ENCODE peak calls at places on chromosomes 6 and 20, in nine cellular contexts. One of them, this sample, is unnamed.

GRCh38 chr6:145051661-145052060 is 683.7 kb downstream of the EPM2A start:
- DNase-seq in RWPE1: no peak
- DNase-seq in AG04450: no peak
- DNase-seq in psoas muscle: no peak
- DNase-seq in chondrocyte: no peak
- DNase-seq in bronchial epithelial cell: no peak
- DNase-seq in foreskin fibroblast: peak
- DNase-seq in AG09319: no peak
- DNase-seq in NB4: peak
- DNase-seq in this sample: no peak

GRCh38 chr6:148770408-148771211 is 23.8 kb downstream of the UST start:
- DNase-seq in RWPE1: no peak
- DNase-seq in AG04450: no peak
- DNase-seq in psoas muscle: no peak
- DNase-seq in chondrocyte: no peak
- DNase-seq in bronchial epithelial cell: no peak
- DNase-seq in foreskin fibroblast: no peak
- DNase-seq in AG09319: no peak
- DNase-seq in NB4: peak
- DNase-seq in this sample: no peak

GRCh38 chr6:16320533-16321340 is 82.3 kb downstream of the GMPR start:
- DNase-seq in RWPE1: no peak
- DNase-seq in AG04450: peak
- DNase-seq in psoas muscle: peak
- DNase-seq in chondrocyte: no peak
- DNase-seq in bronchial epithelial cell: no peak
- DNase-seq in foreskin fibroblast: peak
- DNase-seq in AG09319: no peak
- DNase-seq in NB4: no peak
- DNase-seq in this sample: no peak

GRCh38 chr6:108009894-108010293 is 51.9 kb upstream of the SEC63 start:
- DNase-seq in RWPE1: peak
- DNase-seq in AG04450: no peak
- DNase-seq in psoas muscle: no peak
- DNase-seq in chondrocyte: no peak
- DNase-seq in bronchial epithelial cell: peak
- DNase-seq in foreskin fibroblast: peak
- DNase-seq in AG09319: no peak
- DNase-seq in NB4: no peak
- DNase-seq in this sample: no peak

GRCh38 chr20:5191829-5192569 is 65.2 kb downstream of the CDS2 start:
- DNase-seq in RWPE1: peak
- DNase-seq in AG04450: peak
- DNase-seq in psoas muscle: no peak
- DNase-seq in chondrocyte: no peak
- DNase-seq in bronchial epithelial cell: peak
- DNase-seq in foreskin fibroblast: peak
- DNase-seq in AG09319: peak
- DNase-seq in NB4: peak
- DNase-seq in this sample: peak

GRCh38 chr6:137659871-137660270 is 165.7 kb upstream of the OLIG3 start:
- DNase-seq in RWPE1: no peak
- DNase-seq in AG04450: no peak
- DNase-seq in psoas muscle: no peak
- DNase-seq in chondrocyte: no peak
- DNase-seq in bronchial epithelial cell: no peak
- DNase-seq in foreskin fibroblast: no peak
- DNase-seq in AG09319: no peak
- DNase-seq in NB4: no peak
- DNase-seq in this sample: no peak

GRCh38 chr20:62818592-62819493 is 2.0 kb downstream of the COL9A3 start:
- DNase-seq in RWPE1: peak
- DNase-seq in AG04450: no peak
- DNase-seq in psoas muscle: peak
- DNase-seq in chondrocyte: no peak
- DNase-seq in bronchial epithelial cell: peak
- DNase-seq in foreskin fibroblast: peak
- DNase-seq in AG09319: no peak
- DNase-seq in NB4: no peak
- DNase-seq in this sample: no peak

GRCh38 chr6:15264902-15265761 is 19.3 kb downstream of the JARID2 start:
- DNase-seq in RWPE1: no peak
- DNase-seq in AG04450: peak
- DNase-seq in psoas muscle: peak
- DNase-seq in chondrocyte: no peak
- DNase-seq in bronchial epithelial cell: no peak
- DNase-seq in foreskin fibroblast: peak
- DNase-seq in AG09319: no peak
- DNase-seq in NB4: no peak
- DNase-seq in this sample: no peak

DNA sequence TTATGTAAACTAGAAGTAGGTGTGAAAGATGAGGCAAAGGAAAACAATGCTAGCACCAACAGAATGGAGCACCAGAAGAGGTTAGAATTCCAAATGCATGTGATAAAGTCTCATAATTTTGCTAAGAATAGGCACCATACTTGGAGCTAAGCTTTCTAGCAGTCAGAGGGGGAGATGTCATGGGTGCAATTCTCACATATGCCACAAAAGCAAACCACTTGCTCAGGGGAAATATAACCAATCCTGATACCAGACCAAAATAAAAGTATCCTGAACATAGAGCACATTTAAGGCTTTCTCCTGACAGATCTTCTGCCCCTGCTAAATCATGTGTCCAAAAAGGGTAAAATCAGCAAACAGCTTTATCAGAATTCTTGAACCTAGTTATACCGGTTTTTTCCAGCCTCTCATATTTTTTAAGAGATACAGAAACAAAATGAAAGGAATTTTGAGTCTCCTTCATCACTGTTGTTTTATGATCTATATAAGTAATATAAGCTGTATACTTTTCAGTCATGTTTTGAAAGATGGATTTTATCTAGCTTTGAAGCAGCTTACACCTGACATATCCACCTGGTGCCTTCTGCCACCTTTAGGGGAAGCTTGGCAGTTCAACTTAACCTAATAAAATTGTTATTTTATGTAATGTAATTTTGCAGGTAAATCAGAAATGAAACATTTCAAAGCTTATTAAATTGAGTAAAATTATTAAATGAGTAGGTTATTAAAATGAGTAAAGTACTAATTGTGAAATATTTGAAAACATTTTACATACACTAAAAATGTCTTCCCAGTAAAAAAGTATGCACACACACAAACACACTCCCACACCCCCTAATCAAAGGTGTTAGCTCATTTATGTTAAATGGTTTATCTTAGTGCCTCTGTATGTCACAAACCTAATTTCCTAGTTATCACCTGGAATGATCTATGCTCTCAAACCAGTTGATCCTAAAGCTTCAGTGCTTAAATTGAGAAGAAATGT is 2.8 kb downstream of the SPO11 start:
- DNase-seq in RWPE1: peak
- DNase-seq in AG04450: no peak
- DNase-seq in psoas muscle: no peak
- DNase-seq in chondrocyte: no peak
- DNase-seq in bronchial epithelial cell: peak
- DNase-seq in foreskin fibroblast: no peak
- DNase-seq in AG09319: no peak
- DNase-seq in NB4: no peak
- DNase-seq in this sample: no peak
- TF ChIP-seq CTCF in RWPE1: peak
- TF ChIP-seq CTCF in AG04450: no peak
- TF ChIP-seq CTCF in psoas muscle: no peak
- TF ChIP-seq CTCF in chondrocyte: peak
- TF ChIP-seq CTCF in bronchial epithelial cell: peak
- TF ChIP-seq CTCF in foreskin fibroblast: no peak
- TF ChIP-seq CTCF in AG09319: no peak
- TF ChIP-seq CTCF in NB4: no peak
- TF ChIP-seq CTCF in this sample: no peak

GRCh38 chr6:135535989-135536414 is 38.5 kb upstream of the AHI1 start:
- DNase-seq in RWPE1: peak
- DNase-seq in AG04450: peak
- DNase-seq in psoas muscle: no peak
- DNase-seq in chondrocyte: no peak
- DNase-seq in bronchial epithelial cell: peak
- DNase-seq in foreskin fibroblast: peak
- DNase-seq in AG09319: peak
- DNase-seq in NB4: peak
- DNase-seq in this sample: peak

GRCh38 chr6:135537782-135538301 is 40.3 kb upstream of the AHI1 start:
- DNase-seq in RWPE1: peak
- DNase-seq in AG04450: no peak
- DNase-seq in psoas muscle: no peak
- DNase-seq in chondrocyte: no peak
- DNase-seq in bronchial epithelial cell: peak
- DNase-seq in foreskin fibroblast: peak
- DNase-seq in AG09319: no peak
- DNase-seq in NB4: no peak
- DNase-seq in this sample: peak

GRCh38 chr6:135532559-135532958 is 35.0 kb upstream of the AHI1 start:
- DNase-seq in RWPE1: no peak
- DNase-seq in AG04450: no peak
- DNase-seq in psoas muscle: no peak
- DNase-seq in chondrocyte: no peak
- DNase-seq in bronchial epithelial cell: no peak
- DNase-seq in foreskin fibroblast: no peak
- DNase-seq in AG09319: no peak
- DNase-seq in NB4: no peak
- DNase-seq in this sample: no peak

GRCh38 chr6:135534773-135535380 is 37.3 kb upstream of the AHI1 start:
- DNase-seq in RWPE1: no peak
- DNase-seq in AG04450: no peak
- DNase-seq in psoas muscle: no peak
- DNase-seq in chondrocyte: no peak
- DNase-seq in bronchial epithelial cell: no peak
- DNase-seq in foreskin fibroblast: peak
- DNase-seq in AG09319: no peak
- DNase-seq in NB4: no peak
- DNase-seq in this sample: no peak

DNA sequence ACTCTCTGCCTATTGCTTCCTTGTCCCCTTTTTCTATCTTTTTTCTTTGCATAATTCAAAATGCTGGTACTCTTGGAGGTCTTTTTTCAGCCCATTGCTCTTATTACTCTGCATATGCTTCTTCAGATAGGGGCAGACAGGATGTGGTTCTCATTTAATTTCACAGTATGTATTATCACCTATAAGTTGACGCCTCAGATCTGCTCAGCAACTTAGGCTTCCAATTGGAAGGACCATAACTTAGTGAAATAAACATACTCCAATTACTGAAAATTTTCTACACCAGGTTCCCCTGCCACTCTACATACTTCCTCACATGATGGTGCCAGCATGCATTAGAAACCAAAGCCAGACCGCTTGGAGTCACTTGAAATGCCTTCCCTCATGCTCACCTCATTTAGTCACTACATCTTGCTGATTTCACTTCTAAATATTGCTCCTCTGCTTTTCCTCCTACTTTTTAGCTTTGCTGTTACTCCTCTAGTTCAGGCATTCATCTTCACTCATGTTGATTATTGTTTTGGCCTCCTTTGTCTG is 34.5 kb upstream of the AHI1 start:
- DNase-seq in RWPE1: no peak
- DNase-seq in AG04450: no peak
- DNase-seq in psoas muscle: no peak
- DNase-seq in chondrocyte: no peak
- DNase-seq in bronchial epithelial cell: no peak
- DNase-seq in foreskin fibroblast: no peak
- DNase-seq in AG09319: no peak
- DNase-seq in NB4: no peak
- DNase-seq in this sample: no peak
- TF ChIP-seq CTCF in RWPE1: no peak
- TF ChIP-seq CTCF in AG04450: no peak
- TF ChIP-seq CTCF in psoas muscle: no peak
- TF ChIP-seq CTCF in chondrocyte: no peak
- TF ChIP-seq CTCF in bronchial epithelial cell: no peak
- TF ChIP-seq CTCF in foreskin fibroblast: no peak
- TF ChIP-seq CTCF in AG09319: no peak
- TF ChIP-seq CTCF in NB4: no peak
- TF ChIP-seq CTCF in this sample: no peak

DNA sequence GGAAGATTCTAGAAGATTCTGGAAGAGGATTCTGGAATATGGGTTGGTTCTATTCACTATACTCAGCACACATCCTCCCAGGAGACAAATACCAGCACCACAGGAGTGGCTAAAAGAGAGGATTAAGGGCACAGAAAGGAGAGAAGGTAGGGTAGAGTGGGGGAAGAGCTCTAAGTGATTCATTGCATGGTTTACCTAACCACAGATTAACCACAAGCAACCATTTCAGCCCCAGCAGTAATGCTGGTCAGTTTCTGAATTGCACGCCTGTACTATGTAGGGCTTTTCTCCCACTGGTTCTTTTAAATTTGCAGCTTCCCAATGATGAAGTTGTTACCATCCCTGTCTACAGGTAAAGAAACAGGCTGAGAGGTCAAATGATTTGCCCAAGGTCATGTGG is 192.7 kb upstream of the PMEPA1 start:
- DNase-seq in RWPE1: peak
- DNase-seq in AG04450: no peak
- DNase-seq in psoas muscle: no peak
- DNase-seq in chondrocyte: no peak
- DNase-seq in bronchial epithelial cell: peak
- DNase-seq in foreskin fibroblast: peak
- DNase-seq in AG09319: peak
- DNase-seq in NB4: peak
- DNase-seq in this sample: peak
- TF ChIP-seq CTCF in RWPE1: no peak
- TF ChIP-seq CTCF in AG04450: no peak
- TF ChIP-seq CTCF in psoas muscle: no peak
- TF ChIP-seq CTCF in chondrocyte: peak
- TF ChIP-seq CTCF in bronchial epithelial cell: peak
- TF ChIP-seq CTCF in foreskin fibroblast: peak
- TF ChIP-seq CTCF in AG09319: peak
- TF ChIP-seq CTCF in NB4: peak
- TF ChIP-seq CTCF in this sample: peak

GRCh38 chr20:39067526-39068216 is 105.5 kb downstream of the DHX35 start:
- DNase-seq in RWPE1: no peak
- DNase-seq in AG04450: peak
- DNase-seq in psoas muscle: no peak
- DNase-seq in chondrocyte: no peak
- DNase-seq in bronchial epithelial cell: no peak
- DNase-seq in foreskin fibroblast: peak
- DNase-seq in AG09319: no peak
- DNase-seq in NB4: no peak
- DNase-seq in this sample: no peak

GRCh38 chr20:39072132-39072531 is 110.0 kb downstream of the DHX35 start:
- DNase-seq in RWPE1: no peak
- DNase-seq in AG04450: no peak
- DNase-seq in psoas muscle: no peak
- DNase-seq in chondrocyte: no peak
- DNase-seq in bronchial epithelial cell: no peak
- DNase-seq in foreskin fibroblast: no peak
- DNase-seq in AG09319: no peak
- DNase-seq in NB4: no peak
- DNase-seq in this sample: no peak

GRCh38 chr20:39072653-39073052 is 110.5 kb downstream of the DHX35 start:
- DNase-seq in RWPE1: no peak
- DNase-seq in AG04450: no peak
- DNase-seq in psoas muscle: no peak
- DNase-seq in chondrocyte: no peak
- DNase-seq in bronchial epithelial cell: no peak
- DNase-seq in foreskin fibroblast: no peak
- DNase-seq in AG09319: no peak
- DNase-seq in NB4: no peak
- DNase-seq in this sample: no peak

GRCh38 chr20:39069976-39070375 is 107.8 kb downstream of the DHX35 start:
- DNase-seq in RWPE1: peak
- DNase-seq in AG04450: no peak
- DNase-seq in psoas muscle: no peak
- DNase-seq in chondrocyte: no peak
- DNase-seq in bronchial epithelial cell: peak
- DNase-seq in foreskin fibroblast: peak
- DNase-seq in AG09319: no peak
- DNase-seq in NB4: no peak
- DNase-seq in this sample: no peak

GRCh38 chr20:39070484-39071231 is 108.5 kb downstream of the DHX35 start:
- DNase-seq in RWPE1: peak
- DNase-seq in AG04450: no peak
- DNase-seq in psoas muscle: no peak
- DNase-seq in chondrocyte: no peak
- DNase-seq in bronchial epithelial cell: peak
- DNase-seq in foreskin fibroblast: peak
- DNase-seq in AG09319: peak
- DNase-seq in NB4: no peak
- DNase-seq in this sample: peak
- TF ChIP-seq CTCF in RWPE1: no peak
- TF ChIP-seq CTCF in AG04450: no peak
- TF ChIP-seq CTCF in psoas muscle: no peak
- TF ChIP-seq CTCF in chondrocyte: no peak
- TF ChIP-seq CTCF in bronchial epithelial cell: no peak
- TF ChIP-seq CTCF in foreskin fibroblast: no peak
- TF ChIP-seq CTCF in AG09319: no peak
- TF ChIP-seq CTCF in NB4: no peak
- TF ChIP-seq CTCF in this sample: no peak